ENCODE peak calls at places on chromosomes 5 and 9, in nine cellular contexts. One of them, this sample, is unnamed.

GRCh38 chr5:123450641-123451421 is 27.6 kb upstream of the CEP120 start:
- DNase-seq in uterus: peak; percentile 18
- DNase-seq in transverse colon: no peak
- DNase-seq in stimulated activated naive B cell treated with anti-CD40 and anti-IgM and Interleukin-4, amounts not matched to agents 10 μg/mL and 1 μg/mL and 100 μg/mL, for 72 hours: no peak
- DNase-seq in mesothelial cell of epicardium: no peak
- DNase-seq in Right ventricle myocardium superior: no peak
- DNase-seq in HCEC 1CT: no peak
- DNase-seq in suprapubic skin: no peak
- DNase-seq in AG09309: no peak
- DNase-seq in this sample: no peak

GRCh38 chr5:10701567-10702039 is 59.4 kb downstream of the DAP start:
- DNase-seq in suprapubic skin: no peak
- DNase-seq in stimulated activated naive B cell treated with anti-CD40 and anti-IgM and Interleukin-4, amounts not matched to agents 10 μg/mL and 1 μg/mL and 100 μg/mL, for 72 hours: no peak
- DNase-seq in mesothelial cell of epicardium: no peak
- DNase-seq in HCEC 1CT: peak; percentile 60
- DNase-seq in Right ventricle myocardium superior: no peak
- DNase-seq in uterus: peak; percentile 47
- DNase-seq in transverse colon: no peak
- DNase-seq in AG09309: no peak
- DNase-seq in this sample: no peak

GRCh38 chr5:140205216-140205615 is 30.2 kb downstream of the CYSTM1 start:
- DNase-seq in transverse colon: no peak
- DNase-seq in mesothelial cell of epicardium: no peak
- DNase-seq in AG09309: no peak
- DNase-seq in HCEC 1CT: peak; percentile 42
- DNase-seq in Right ventricle myocardium superior: no peak
- DNase-seq in stimulated activated naive B cell treated with anti-CD40 and anti-IgM and Interleukin-4, amounts not matched to agents 10 μg/mL and 1 μg/mL and 100 μg/mL, for 72 hours: no peak
- DNase-seq in suprapubic skin: no peak
- DNase-seq in uterus: no peak
- DNase-seq in this sample: no peak

GRCh38 chr9:4422495-4422894 is 67.8 kb upstream of the SLC1A1 start:
- DNase-seq in Right ventricle myocardium superior: no peak
- DNase-seq in suprapubic skin: no peak
- DNase-seq in AG09309: no peak
- DNase-seq in transverse colon: no peak
- DNase-seq in HCEC 1CT: no peak
- DNase-seq in stimulated activated naive B cell treated with anti-CD40 and anti-IgM and Interleukin-4, amounts not matched to agents 10 μg/mL and 1 μg/mL and 100 μg/mL, for 72 hours: no peak
- DNase-seq in mesothelial cell of epicardium: no peak
- DNase-seq in uterus: no peak
- DNase-seq in this sample: no peak

GRCh38 chr9:114008667-114009410 is 69.3 kb downstream of the AMBP start:
- DNase-seq in stimulated activated naive B cell treated with anti-CD40 and anti-IgM and Interleukin-4, amounts not matched to agents 10 μg/mL and 1 μg/mL and 100 μg/mL, for 72 hours: no peak
- DNase-seq in transverse colon: no peak
- DNase-seq in uterus: peak; percentile 9
- DNase-seq in suprapubic skin: peak; percentile 40
- DNase-seq in mesothelial cell of epicardium: peak; percentile 33
- DNase-seq in HCEC 1CT: no peak
- DNase-seq in AG09309: no peak
- DNase-seq in Right ventricle myocardium superior: no peak
- DNase-seq in this sample: no peak

GRCh38 chr5:114782869-114783268 is 386.8 kb downstream of the TRIM36 start:
- DNase-seq in stimulated activated naive B cell treated with anti-CD40 and anti-IgM and Interleukin-4, amounts not matched to agents 10 μg/mL and 1 μg/mL and 100 μg/mL, for 72 hours: no peak
- DNase-seq in suprapubic skin: no peak
- DNase-seq in HCEC 1CT: no peak
- DNase-seq in uterus: no peak
- DNase-seq in transverse colon: no peak
- DNase-seq in Right ventricle myocardium superior: peak; percentile 85
- DNase-seq in mesothelial cell of epicardium: no peak
- DNase-seq in AG09309: no peak
- DNase-seq in this sample: no peak

GRCh38 chr9:79431019-79431679 is 140.6 kb upstream of the TLE4 start:
- DNase-seq in HCEC 1CT: no peak
- DNase-seq in suprapubic skin: no peak
- DNase-seq in AG09309: no peak
- DNase-seq in mesothelial cell of epicardium: no peak
- DNase-seq in Right ventricle myocardium superior: no peak
- DNase-seq in transverse colon: no peak
- DNase-seq in stimulated activated naive B cell treated with anti-CD40 and anti-IgM and Interleukin-4, amounts not matched to agents 10 μg/mL and 1 μg/mL and 100 μg/mL, for 72 hours: no peak
- DNase-seq in uterus: no peak
- DNase-seq in this sample: no peak

GRCh38 chr5:56876325-56876724 is 33.1 kb upstream of the SETD9 start:
- DNase-seq in Right ventricle myocardium superior: no peak
- DNase-seq in HCEC 1CT: peak; percentile 56
- DNase-seq in mesothelial cell of epicardium: no peak
- DNase-seq in transverse colon: no peak
- DNase-seq in AG09309: no peak
- DNase-seq in stimulated activated naive B cell treated with anti-CD40 and anti-IgM and Interleukin-4, amounts not matched to agents 10 μg/mL and 1 μg/mL and 100 μg/mL, for 72 hours: no peak
- DNase-seq in suprapubic skin: no peak
- DNase-seq in uterus: no peak
- DNase-seq in this sample: no peak

GRCh38 chr5:68771221-68771620 is 322.6 kb upstream of the SLC30A5 start:
- DNase-seq in suprapubic skin: no peak
- DNase-seq in stimulated activated naive B cell treated with anti-CD40 and anti-IgM and Interleukin-4, amounts not matched to agents 10 μg/mL and 1 μg/mL and 100 μg/mL, for 72 hours: no peak
- DNase-seq in AG09309: no peak
- DNase-seq in uterus: no peak
- DNase-seq in HCEC 1CT: no peak
- DNase-seq in mesothelial cell of epicardium: no peak
- DNase-seq in transverse colon: no peak
- DNase-seq in Right ventricle myocardium superior: no peak
- DNase-seq in this sample: no peak

GRCh38 chr5:43156388-43156787 is 35.6 kb upstream of the NIM1K start:
- DNase-seq in stimulated activated naive B cell treated with anti-CD40 and anti-IgM and Interleukin-4, amounts not matched to agents 10 μg/mL and 1 μg/mL and 100 μg/mL, for 72 hours: no peak
- DNase-seq in suprapubic skin: no peak
- DNase-seq in AG09309: no peak
- DNase-seq in Right ventricle myocardium superior: no peak
- DNase-seq in mesothelial cell of epicardium: no peak
- DNase-seq in HCEC 1CT: no peak
- DNase-seq in uterus: no peak
- DNase-seq in transverse colon: no peak
- DNase-seq in this sample: no peak

GRCh38 chr5:154737667-154738320 is 17.4 kb upstream of the LARP1 start:
- DNase-seq in HCEC 1CT: no peak
- DNase-seq in transverse colon: no peak
- DNase-seq in Right ventricle myocardium superior: no peak
- DNase-seq in mesothelial cell of epicardium: no peak
- DNase-seq in uterus: no peak
- DNase-seq in AG09309: no peak
- DNase-seq in suprapubic skin: peak; percentile 23
- DNase-seq in stimulated activated naive B cell treated with anti-CD40 and anti-IgM and Interleukin-4, amounts not matched to agents 10 μg/mL and 1 μg/mL and 100 μg/mL, for 72 hours: no peak
- DNase-seq in this sample: no peak

GRCh38 chr5:57166250-57166649 is 7.6 kb upstream of the GPBP1 start:
- DNase-seq in uterus: no peak
- DNase-seq in suprapubic skin: no peak
- DNase-seq in Right ventricle myocardium superior: no peak
- DNase-seq in HCEC 1CT: peak; percentile 19
- DNase-seq in mesothelial cell of epicardium: no peak
- DNase-seq in transverse colon: no peak
- DNase-seq in stimulated activated naive B cell treated with anti-CD40 and anti-IgM and Interleukin-4, amounts not matched to agents 10 μg/mL and 1 μg/mL and 100 μg/mL, for 72 hours: no peak
- DNase-seq in AG09309: no peak
- DNase-seq in this sample: no peak

GRCh38 chr5:35131723-35132122 is 84.0 kb upstream of the AGXT2 start:
- DNase-seq in mesothelial cell of epicardium: no peak
- DNase-seq in HCEC 1CT: peak; percentile 27
- DNase-seq in uterus: no peak
- DNase-seq in AG09309: no peak
- DNase-seq in stimulated activated naive B cell treated with anti-CD40 and anti-IgM and Interleukin-4, amounts not matched to agents 10 μg/mL and 1 μg/mL and 100 μg/mL, for 72 hours: no peak
- DNase-seq in transverse colon: no peak
- DNase-seq in Right ventricle myocardium superior: no peak
- DNase-seq in suprapubic skin: no peak
- DNase-seq in this sample: no peak

GRCh38 chr5:52800394-52801213 is 12.9 kb downstream of the ITGA1 start:
- DNase-seq in HCEC 1CT: peak; percentile 85
- DNase-seq in suprapubic skin: peak; percentile 83
- DNase-seq in stimulated activated naive B cell treated with anti-CD40 and anti-IgM and Interleukin-4, amounts not matched to agents 10 μg/mL and 1 μg/mL and 100 μg/mL, for 72 hours: peak; percentile 31
- DNase-seq in uterus: peak; percentile 73
- DNase-seq in Right ventricle myocardium superior: peak; percentile 75
- DNase-seq in AG09309: no peak
- DNase-seq in mesothelial cell of epicardium: peak; percentile 42
- DNase-seq in transverse colon: peak; percentile 73
- DNase-seq in this sample: no peak

GRCh38 chr5:176178789-176179188 is 59.4 kb upstream of the SIMC1 start:
- DNase-seq in suprapubic skin: no peak
- DNase-seq in uterus: no peak
- DNase-seq in Right ventricle myocardium superior: no peak
- DNase-seq in HCEC 1CT: no peak
- DNase-seq in stimulated activated naive B cell treated with anti-CD40 and anti-IgM and Interleukin-4, amounts not matched to agents 10 μg/mL and 1 μg/mL and 100 μg/mL, for 72 hours: no peak
- DNase-seq in AG09309: no peak
- DNase-seq in mesothelial cell of epicardium: no peak
- DNase-seq in transverse colon: no peak
- DNase-seq in this sample: no peak